ENCODE peak calls at places on chromosomes 12 and 14, in six cellular contexts. F, D, A, Z, X and H are unnamed samples.
A peak's percentile ranks its signal among the peaks of the same experiment; 100 is the strongest.

GRCh38 chr12:98852181-98852580 is 207.1 kb downstream of the APAF1 start:
- DNase-seq in D (no peak), F (no peak), Z (no peak), X (no peak), A (no peak), H (no peak)

GRCh38 chr12:8953773-8954402 is 4.4 kb upstream of the M6PR start:
- DNase-seq in Z (peak; percentile 15), A (no peak), D (no peak), X (no peak), F (no peak), H (no peak)

GRCh38 chr12:40502322-40502721 is 189.9 kb upstream of the CNTN1 start:
- DNase-seq in D (no peak), X (no peak), Z (no peak), F (no peak), A (no peak), H (no peak)

GRCh38 chr12:120117961-120118709 is 1.6 kb upstream of the RAB35 start:
- DNase-seq in D (peak; percentile 5), A (peak; percentile 74), Z (no peak), F (no peak), X (no peak), H (no peak)

GRCh38 chr12:89280833-89281533 is 71.3 kb downstream of the DUSP6 start:
- DNase-seq in A (peak; percentile 18), X (no peak), D (no peak), F (no peak), Z (peak; percentile 13), H (no peak)

GRCh38 chr12:66048843-66049537 is 81.6 kb downstream of the LLPH start:
- DNase-seq in A (peak; percentile 88), D (no peak), X (no peak), F (no peak), Z (no peak), H (no peak)

GRCh38 chr12:71626768-71627167 is 36.9 kb downstream of the ZFC3H1 start:
- DNase-seq in A (peak; percentile 81), Z (no peak), D (no peak), X (no peak), F (no peak), H (no peak)

GRCh38 chr12:94678396-94678795 is 28.0 kb upstream of the TMCC3 start:
- DNase-seq in D (no peak), A (no peak), X (no peak), F (no peak), Z (no peak), H (no peak)

GRCh38 chr12:28708918-28709371 is 440.1 kb upstream of the FAR2 start:
- DNase-seq in A (no peak), Z (no peak), D (no peak), X (peak; percentile 27), F (no peak), H (peak; percentile 27)

GRCh38 chr14:103207404-103208072 is 84.3 kb downstream of the TNFAIP2 start:
- DNase-seq in A (no peak), X (no peak), D (peak; percentile 31), F (no peak), Z (peak; percentile 56), H (no peak)

GRCh38 chr12:96371138-96371786 is 29.0 kb downstream of the CDK17 start:
- DNase-seq in F (no peak), X (no peak), Z (no peak), A (no peak), D (no peak), H (peak; percentile 44)

GRCh38 chr12:57688931-57689330 is 5.0 kb upstream of the OS9 start:
- DNase-seq in F (no peak), Z (no peak), A (no peak), D (no peak), X (no peak), H (no peak)
- TF ChIP-seq CTCF in F (no peak), Z (no peak), A (no peak), D (no peak), X (no peak), H (no peak)

GRCh38 chr12:121490401-121491257 is 90.2 kb downstream of the KDM2B start:
- DNase-seq in F (no peak), D (no peak), Z (no peak), X (no peak), A (no peak), H (no peak)
- H3K4me3 ChIP-seq in F (no peak overlapping the region), D (no peak overlapping the region), Z (no peak overlapping the region), X (no peak overlapping the region), A (no peak overlapping the region), H (no peak overlapping the region)

GRCh38 chr12:123996581-123996980 is 23.6 kb downstream of the ZNF664 start:
- DNase-seq in Z (no peak), F (no peak), D (no peak), A (no peak), X (no peak), H (no peak)

GRCh38 chr12:123997908-123998307 is 24.9 kb downstream of the ZNF664 start:
- DNase-seq in Z (no peak), A (no peak), F (no peak), X (no peak), D (no peak), H (no peak)

GRCh38 chr12:123997033-123997822 is 24.2 kb downstream of the ZNF664 start:
- DNase-seq in Z (no peak), D (no peak), F (no peak), A (no peak), X (no peak), H (no peak)

GRCh38 chr12:123992118-123992825 is 19.3 kb downstream of the ZNF664 start:
- DNase-seq in F (no peak), D (no peak), Z (no peak), X (no peak), A (peak; percentile 55), H (no peak)

GRCh38 chr12:123995023-123995422 is 22.0 kb downstream of the ZNF664 start:
- DNase-seq in X (no peak), Z (no peak), D (no peak), F (no peak), A (peak; percentile 89), H (peak; percentile 81)
- TF ChIP-seq CTCF in X (no peak), Z (no peak), D (no peak), F (no peak), A (no peak), H (no peak)

GRCh38 chr14:37588956-37589737 is 5.9 kb downstream of the FOXA1 start:
- DNase-seq in X (no peak), Z (no peak), D (no peak), A (peak; percentile 63), F (no peak), H (no peak)
- H3K4me3 ChIP-seq in X (no peak overlapping the region), Z (no peak overlapping the region), D (no peak overlapping the region), A (peak overlapping the region; percentile 49), F (peak overlapping the region; percentile 58), H (no peak overlapping the region)

DNA sequence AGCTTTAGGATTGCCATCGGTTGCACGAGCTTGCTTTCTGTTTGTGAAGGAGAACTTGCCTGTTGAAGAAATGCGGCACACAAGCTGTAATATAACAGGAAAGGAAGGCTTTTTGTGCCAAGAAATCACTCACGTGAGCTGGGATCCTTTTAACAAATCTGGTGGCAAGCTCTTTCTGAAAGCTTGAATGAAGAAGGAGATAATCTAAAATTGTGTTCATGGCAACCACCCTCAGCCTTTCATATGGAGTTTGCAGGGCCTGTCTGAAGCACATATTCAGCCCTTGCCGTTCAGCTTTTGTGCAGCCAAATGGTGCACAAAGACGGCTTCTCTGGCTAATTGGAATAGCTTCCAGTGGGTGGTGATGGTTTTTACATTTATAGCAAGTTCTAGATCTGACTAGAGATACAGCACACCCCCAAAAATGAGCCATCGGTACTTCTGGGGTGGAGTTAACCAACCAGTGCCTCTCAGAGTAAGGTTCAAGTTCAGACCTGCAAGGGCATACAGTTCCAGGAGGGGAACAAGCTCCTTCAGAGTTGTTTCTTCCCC is 107.4 kb downstream of the AEBP2 start:
- DNase-seq in D (no peak), A (peak; percentile 79), F (no peak), Z (no peak), X (no peak), H (no peak)
- TF ChIP-seq CTCF in D (no peak), A (no peak), F (no peak), Z (no peak), X (no peak), H (no peak)

GRCh38 chr12:122021193-122021821 is 377 bp upstream of the BCL7A start:
- DNase-seq in F (no peak), X (no peak), A (no peak), D (peak; percentile 55), Z (peak; percentile 44), H (no peak)
- H3K4me3 ChIP-seq in F (peak overlapping the region; percentile 73), X (peak overlapping the region; percentile 62), A (peak overlapping the region; percentile 63), D (peak overlapping the region; percentile 95), Z (peak overlapping the region; percentile 84), H (peak overlapping the region; percentile 45)